ENCODE peak calls at places on chromosomes 2 and 18, in six cellular contexts. One of them, this sample, is unnamed.

GRCh38 chr2:74514368-74515270 is at the start of gene TLX2:
- DNase-seq in Caki2: no peak
- DNase-seq in GM19239: no peak
- DNase-seq in AG08396: peak
- DNase-seq in right lobe of liver: no peak
- DNase-seq in sigmoid colon: peak
- DNase-seq in this sample: no peak

GRCh38 chr2:33062665-33063249 is 116.0 kb downstream of the LTBP1 start:
- DNase-seq in Caki2: no peak
- DNase-seq in GM19239: no peak
- DNase-seq in AG08396: no peak
- DNase-seq in right lobe of liver: no peak
- DNase-seq in sigmoid colon: no peak
- DNase-seq in this sample: no peak

GRCh38 chr18:47872426-47872825 is 58.0 kb downstream of the SMAD2 start:
- DNase-seq in Caki2: no peak
- DNase-seq in GM19239: no peak
- DNase-seq in AG08396: no peak
- DNase-seq in right lobe of liver: no peak
- DNase-seq in sigmoid colon: no peak
- DNase-seq in this sample: no peak

GRCh38 chr2:33134764-33135560 is 188.2 kb downstream of the LTBP1 start:
- DNase-seq in Caki2: no peak
- DNase-seq in GM19239: no peak
- DNase-seq in AG08396: no peak
- DNase-seq in right lobe of liver: no peak
- DNase-seq in sigmoid colon: no peak
- DNase-seq in this sample: no peak

GRCh38 chr2:171160119-171160629 is 519 bp downstream of the TLK1 start:
- DNase-seq in Caki2: no peak
- DNase-seq in GM19239: peak
- DNase-seq in AG08396: peak
- DNase-seq in right lobe of liver: peak
- DNase-seq in sigmoid colon: peak
- DNase-seq in this sample: peak

GRCh38 chr2:100992262-100992661 is 9.8 kb upstream of the RPL31 start:
- DNase-seq in Caki2: no peak
- DNase-seq in GM19239: no peak
- DNase-seq in AG08396: no peak
- DNase-seq in right lobe of liver: no peak
- DNase-seq in sigmoid colon: no peak
- DNase-seq in this sample: no peak

GRCh38 chr2:30487603-30488002 is 40.6 kb downstream of the LCLAT1 start:
- DNase-seq in Caki2: no peak
- DNase-seq in GM19239: no peak
- DNase-seq in AG08396: no peak
- DNase-seq in right lobe of liver: no peak
- DNase-seq in sigmoid colon: no peak
- DNase-seq in this sample: no peak

GRCh38 chr2:17557596-17557995 is 17.1 kb downstream of the VSNL1 start:
- DNase-seq in Caki2: no peak
- DNase-seq in GM19239: no peak
- DNase-seq in AG08396: no peak
- DNase-seq in right lobe of liver: no peak
- DNase-seq in sigmoid colon: no peak
- DNase-seq in this sample: no peak

GRCh38 chr2:70514612-70515055 is 39.0 kb downstream of the TGFA start:
- DNase-seq in Caki2: no peak
- DNase-seq in GM19239: no peak
- DNase-seq in AG08396: no peak
- DNase-seq in right lobe of liver: peak
- DNase-seq in sigmoid colon: no peak
- DNase-seq in this sample: no peak

GRCh38 chr2:160603771-160604510 is 110.3 kb upstream of the RBMS1 start:
- DNase-seq in Caki2: no peak
- DNase-seq in GM19239: no peak
- DNase-seq in AG08396: no peak
- DNase-seq in right lobe of liver: no peak
- DNase-seq in sigmoid colon: no peak
- DNase-seq in this sample: no peak

GRCh38 chr2:191665286-191665685 is 12.7 kb upstream of the NABP1 start:
- DNase-seq in Caki2: no peak
- DNase-seq in GM19239: no peak
- DNase-seq in AG08396: no peak
- DNase-seq in right lobe of liver: no peak
- DNase-seq in sigmoid colon: no peak
- DNase-seq in this sample: no peak

GRCh38 chr18:63378919-63379638 is 12.1 kb upstream of the KDSR start:
- DNase-seq in Caki2: no peak
- DNase-seq in GM19239: no peak
- DNase-seq in AG08396: no peak
- DNase-seq in right lobe of liver: no peak
- DNase-seq in sigmoid colon: no peak
- DNase-seq in this sample: peak

GRCh38 chr2:135002836-135003235 is 44.4 kb downstream of the MAP3K19 start:
- DNase-seq in Caki2: no peak
- DNase-seq in GM19239: no peak
- DNase-seq in AG08396: no peak
- DNase-seq in right lobe of liver: no peak
- DNase-seq in sigmoid colon: no peak
- DNase-seq in this sample: no peak

GRCh38 chr2:65265090-65266045 is 37.7 kb downstream of the ACTR2 start:
- DNase-seq in Caki2: peak
- DNase-seq in GM19239: no peak
- DNase-seq in AG08396: peak
- DNase-seq in right lobe of liver: no peak
- DNase-seq in sigmoid colon: no peak
- DNase-seq in this sample: no peak

GRCh38 chr2:98637401-98638144 is 29.2 kb downstream of the UNC50 start:
- DNase-seq in Caki2: no peak
- DNase-seq in GM19239: no peak
- DNase-seq in AG08396: no peak
- DNase-seq in right lobe of liver: no peak
- DNase-seq in sigmoid colon: no peak
- DNase-seq in this sample: peak

GRCh38 chr18:48875314-48875941 is 75.3 kb downstream of the SMAD7 start:
- DNase-seq in Caki2: no peak
- DNase-seq in GM19239: no peak
- DNase-seq in AG08396: no peak
- DNase-seq in right lobe of liver: no peak
- DNase-seq in sigmoid colon: peak
- DNase-seq in this sample: no peak

This sample was measured in GM13976.